ENCODE peak calls at places on chromosomes 1 and 21, in seven cellular contexts. P is thoracic aorta, V is spleen, T is suprapubic skin, B is heart left ventricle, O is A549, S is OCI-LY7. A is an unnamed sample.
A peak's percentile ranks its signal among the peaks of the same experiment; 100 is the strongest.

GRCh38 chr21:32626633-32627196 is 14.5 kb upstream of the CFAP298 start:
- DNase-seq in S (no peak), T (no peak), V (no peak), B (no peak), P (no peak), O (no peak), A (no peak)

GRCh38 chr1:69315416-69315815 is 252.3 kb upstream of the LRRC7 start:
- DNase-seq in V (no peak), T (no peak), O (no peak), S (no peak), P (no peak), B (no peak), A (no peak)

GRCh38 chr1:8090241-8090702 is 64.2 kb upstream of the ERRFI1 start:
- DNase-seq in V (no peak), T (no peak), O (no peak), S (no peak), B (no peak), P (no peak), A (no peak)

GRCh38 chr1:170620164-170620563 is 43.8 kb upstream of the PRRX1 start:
- DNase-seq in O (no peak), V (no peak), B (no peak), T (no peak), S (no peak), P (no peak), A (no peak)

GRCh38 chr1:108704501-108704900 is 8.2 kb upstream of the FNDC7 start:
- DNase-seq in O (peak; percentile 7), S (no peak), P (no peak), V (no peak), B (no peak), T (no peak), A (no peak)

GRCh38 chr1:192445849-192446489 is 129.2 kb downstream of the RGS21 start:
- DNase-seq in T (no peak), S (peak; percentile 53), B (peak; percentile 22), O (no peak), P (no peak), V (no peak), A (peak; percentile 69)

GRCh38 chr1:224219612-224220011 is 36.6 kb downstream of the DEGS1 start:
- DNase-seq in P (no peak), T (no peak), S (no peak), O (no peak), V (no peak), B (no peak), A (no peak)

GRCh38 chr21:37552496-37553399 is 186.2 kb downstream of the DYRK1A start:
- DNase-seq in P (no peak), V (no peak), O (no peak), S (no peak), B (peak; percentile 37), T (peak; percentile 49), A (peak; percentile 8)

GRCh38 chr1:25204797-25205441 is 27.4 kb downstream of the SYF2 start:
- DNase-seq in V (no peak), T (no peak), S (peak; percentile 71), P (no peak), O (peak; percentile 42), B (no peak), A (no peak)

GRCh38 chr1:201022824-201023516 is 544 bp downstream of the KIF21B start:
- DNase-seq in S (peak; percentile 70), V (peak; percentile 92), O (no peak), T (no peak), P (no peak), B (no peak), A (no peak)

GRCh38 chr1:221923921-221924598 is 182.2 kb upstream of the DUSP10 start:
- DNase-seq in P (no peak), O (no peak), T (no peak), S (no peak), V (no peak), B (no peak), A (no peak)

GRCh38 chr21:44550807-44551206 is 498 bp downstream of the KRTAP10-2 start:
- DNase-seq in O (no peak), S (no peak), V (peak; percentile 51), P (no peak), B (no peak), T (no peak), A (no peak)

GRCh38 chr1:42322577-42322976 is 12.5 kb downstream of the FOXJ3 start:
- DNase-seq in S (no peak), V (no peak), T (no peak), O (no peak), B (no peak), P (no peak), A (no peak)

GRCh38 chr1:2082064-2082463 is 31.9 kb downstream of the PRKCZ start:
- DNase-seq in B (no peak), V (no peak), O (no peak), T (no peak), P (no peak), S (no peak), A (no peak)

GRCh38 chr1:211829343-211830054 is 1.1 kb downstream of the LPGAT1 start:
- DNase-seq in P (no peak), O (peak; percentile 72), V (peak; percentile 74), S (no peak), T (no peak), B (peak; percentile 14), A (no peak)

GRCh38 chr1:219876798-219877209 is 51.6 kb downstream of the SLC30A10 start:
- DNase-seq in P (no peak), V (no peak), O (no peak), S (no peak), T (no peak), B (no peak), A (no peak)

GRCh38 chr1:112735752-112736151 is 20.6 kb upstream of the PPM1J start:
- DNase-seq in O (peak; percentile 28), B (no peak), T (no peak), V (no peak), P (no peak), S (no peak), A (no peak)

GRCh38 chr1:109890115-109890953 is 20.3 kb upstream of the CSF1 start:
- DNase-seq in T (peak; percentile 50), B (no peak), P (no peak), O (no peak), S (no peak), V (no peak), A (no peak)

GRCh38 chr1:19352839-19353238 is 40.7 kb downstream of the SLC66A1 start:
- DNase-seq in V (no peak), B (no peak), T (no peak), P (no peak), S (no peak), O (no peak), A (no peak)

GRCh38 chr1:156435551-156436318 is 64.8 kb downstream of the MEF2D start:
- DNase-seq in T (no peak), P (no peak), V (peak; percentile 83), B (no peak), S (no peak), O (no peak), A (no peak)

GRCh38 chr1:224499204-224499603 is 64.6 kb upstream of the WDR26 start:
- DNase-seq in P (no peak), V (no peak), B (no peak), S (no peak), T (no peak), O (no peak), A (no peak)

GRCh38 chr21:41926068-41926806 is 27.6 kb downstream of the C2CD2 start:
- DNase-seq in B (no peak), O (no peak), P (no peak), T (no peak), S (peak; percentile 82), V (no peak), A (no peak)

GRCh38 chr1:115854005-115854404 is 13.1 kb upstream of the NHLH2 start:
- DNase-seq in O (no peak), S (no peak), P (no peak), V (no peak), B (no peak), T (no peak), A (no peak)

GRCh38 chr1:196148367-196148970 is 459.8 kb downstream of the KCNT2 start:
- DNase-seq in V (no peak), T (no peak), P (no peak), S (peak; percentile 29), O (peak; percentile 10), B (no peak), A (no peak)

GRCh38 chr1:52544665-52545525 is 8.0 kb downstream of the TUT4 start:
- DNase-seq in B (no peak), V (no peak), T (no peak), P (no peak), O (no peak), S (no peak), A (peak; percentile 49)

DNA sequence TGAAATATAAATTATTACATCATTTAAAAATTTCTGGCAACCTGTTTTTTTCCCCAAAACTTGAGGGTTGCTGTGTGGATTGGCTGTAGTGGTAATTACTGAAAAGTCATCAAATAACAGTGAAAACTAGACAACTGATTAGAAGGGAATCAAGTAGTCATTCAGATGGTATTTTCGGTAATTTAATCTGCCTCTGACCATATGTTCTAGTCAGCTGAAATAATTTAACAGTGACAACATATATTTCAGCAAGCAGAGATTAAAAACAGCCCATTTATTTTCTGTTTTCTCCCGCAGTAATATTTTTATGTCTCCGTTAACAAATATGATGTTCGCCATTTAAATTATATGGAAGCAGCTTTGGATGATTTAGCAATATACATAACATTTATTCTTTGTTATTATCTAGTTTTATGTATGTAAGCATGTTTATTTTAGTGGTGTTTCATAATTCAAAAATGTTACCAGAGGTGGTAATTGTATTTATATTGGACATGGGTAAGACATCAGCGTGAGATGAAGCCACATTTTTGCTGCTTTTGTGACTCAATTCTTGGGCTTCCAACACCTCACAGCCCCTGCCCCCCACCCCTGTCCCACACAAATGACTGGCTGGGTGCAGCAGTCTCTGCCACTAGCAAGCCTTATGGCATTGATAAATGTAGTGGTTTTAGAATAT is 104.4 kb downstream of the GALNT2 start:
- DNase-seq in O (no peak), P (no peak), T (no peak), V (no peak), S (no peak), B (no peak), A (peak; percentile 63)
- H3K27ac ChIP-seq in O (no peak overlapping the region), P (peak overlapping the region; percentile 83), T (no peak overlapping the region), V (no peak overlapping the region), S (no peak overlapping the region), B (no peak overlapping the region), A (peak overlapping the region; percentile 81)

GRCh38 chr1:14363191-14363590 is 235.3 kb upstream of the KAZN start:
- DNase-seq in S (no peak), B (no peak), V (no peak), P (no peak), O (no peak), T (no peak), A (no peak)
- H3K4me1 ChIP-seq in S (peaks cover 61% of the 10 kb centered on the region), B (peaks cover 11% of the 10 kb centered on the region), V (no peaks in the 10 kb centered on the region), P (peaks cover 11% of the 10 kb centered on the region), O (no peaks in the 10 kb centered on the region), T (peaks cover 29% of the 10 kb centered on the region), A (no peaks in the 10 kb centered on the region)

DNA sequence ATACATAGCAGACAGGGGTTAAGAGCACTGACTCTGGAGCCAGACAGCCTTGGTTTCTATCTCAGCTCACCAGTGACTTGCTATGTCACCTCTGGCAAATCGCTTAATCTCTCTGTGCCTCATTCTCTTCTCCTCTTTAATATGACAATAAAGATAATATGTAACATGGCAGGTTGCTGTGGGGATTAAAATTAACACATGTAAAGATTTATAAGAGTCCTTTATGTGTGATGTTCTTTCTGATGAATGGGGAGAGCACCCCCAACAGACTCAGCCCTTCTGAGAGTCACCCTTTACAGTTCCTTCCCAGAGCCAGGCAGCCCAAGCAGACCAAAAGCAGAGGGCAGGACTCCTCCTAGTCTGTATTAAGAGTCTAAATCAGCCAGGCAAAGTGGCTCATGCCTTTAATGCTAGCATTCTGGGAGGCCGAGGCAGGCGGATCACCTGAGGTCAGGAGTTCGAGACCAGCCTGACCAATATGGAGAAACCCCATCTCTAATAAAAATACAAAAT is 76.5 kb upstream of the SDC3 start:
- DNase-seq in P (no peak), O (no peak), V (no peak), S (no peak), T (no peak), B (no peak), A (no peak)
- H3K27ac ChIP-seq in P (no peak overlapping the region), O (no peak overlapping the region), V (no peak overlapping the region), S (no peak overlapping the region), T (no peak overlapping the region), B (no peak overlapping the region), A (peak overlapping the region; percentile 7)

GRCh38 chr1:160113407-160113806 is 2.2 kb upstream of the ATP1A2 start:
- DNase-seq in O (no peak), P (no peak), S (no peak), V (no peak), T (no peak), B (no peak), A (no peak)
- H3K4me1 ChIP-seq in O (peaks cover 38% of the 10 kb centered on the region), P (peaks cover 60% of the 10 kb centered on the region), S (peaks cover 4% of the 10 kb centered on the region), V (no peaks in the 10 kb centered on the region), T (peaks cover 21% of the 10 kb centered on the region), B (peaks cover 37% of the 10 kb centered on the region), A (peaks cover 9% of the 10 kb centered on the region)

A was measured in ascending aorta.